ENCODE peak calls at places on chromosomes 3 and 15, in eight cellular contexts. U is brain microvascular endothelial cell; D is adrenal gland; F is heart left ventricle; N is CD4-positive, CD25-positive, alpha-beta regulatory T cell; P is fibroblast of lung; C is ovary; W is HAP-1. J is an unnamed sample. For H3K27me3, the result is how much of the 10 kb centered on the place peaks cover.

GRCh38 chr15:44340410-44340809 is 51.9 kb downstream of the GOLM2 start:
- DNase-seq in P (peak), C (no peak), U (peak), D (no peak), F (no peak), N (no peak), W (peak), J (no peak)

GRCh38 chr3:143697975-143698374 is 150.3 kb downstream of the SLC9A9 start:
- DNase-seq in N (no peak), U (no peak), W (no peak), F (no peak), D (no peak), C (no peak), P (no peak), J (no peak)

GRCh38 chr15:41347236-41347635 is 14.6 kb downstream of the NUSAP1 start:
- DNase-seq in C (no peak), D (no peak), N (no peak), U (no peak), F (no peak), P (no peak), W (no peak), J (no peak)

GRCh38 chr15:32824777-32825176 is 107.0 kb downstream of the GREM1 start:
- DNase-seq in D (no peak), C (no peak), U (peak), F (no peak), P (peak), N (no peak), W (no peak), J (no peak)

GRCh38 chr3:122800031-122800430 is 5.2 kb downstream of the SLC49A4 start:
- DNase-seq in W (no peak), C (no peak), F (no peak), P (no peak), N (no peak), U (no peak), D (no peak), J (no peak)

GRCh38 chr15:96112018-96112417 is 218.5 kb upstream of the NR2F2 start:
- DNase-seq in P (no peak), U (no peak), F (no peak), C (no peak), N (no peak), D (no peak), W (no peak), J (no peak)

GRCh38 chr3:134338516-134339261 is 35.6 kb downstream of the AMOTL2 start:
- DNase-seq in U (no peak), D (no peak), C (no peak), N (no peak), P (no peak), W (no peak), F (no peak), J (no peak)

GRCh38 chr3:141255864-141256263 is 24.2 kb downstream of the PXYLP1 start:
- DNase-seq in D (no peak), W (peak), P (no peak), F (no peak), U (no peak), N (peak), C (no peak), J (no peak)

GRCh38 chr3:194521514-194522260 is 34.9 kb upstream of the ATP13A3 start:
- DNase-seq in W (no peak), F (no peak), U (no peak), P (peak), C (no peak), N (no peak), D (no peak), J (no peak)

GRCh38 chr15:91942676-91943417 is 89.3 kb downstream of the SLCO3A1 start:
- DNase-seq in N (peak), P (peak), F (no peak), C (peak), W (no peak), D (peak), U (peak), J (no peak)

GRCh38 chr3:120622870-120623718 is 27.0 kb downstream of the NDUFB4 start:
- DNase-seq in P (no peak), C (no peak), U (peak), D (no peak), W (peak), N (no peak), F (no peak), J (peak)

GRCh38 chr3:23170306-23170705 is 32.8 kb upstream of the UBE2E2 start:
- DNase-seq in C (no peak), P (no peak), F (no peak), U (peak), N (no peak), D (no peak), W (no peak), J (no peak)

GRCh38 chr3:139533781-139534443 is 5.6 kb downstream of the RBP1 start:
- DNase-seq in P (peak), W (peak), D (no peak), U (peak), C (peak), N (no peak), F (no peak), J (no peak)

GRCh38 chr3:189621948-189622603 is 9.1 kb upstream of the TP63 start:
- DNase-seq in F (no peak), W (no peak), C (no peak), N (no peak), P (no peak), D (no peak), U (no peak), J (no peak)

GRCh38 chr15:55007561-55007960 is 189.2 kb downstream of the RSL24D1 start:
- DNase-seq in W (no peak), N (no peak), U (no peak), D (peak), P (no peak), F (no peak), C (no peak), J (no peak)

GRCh38 chr3:8560608-8561007 is 59.0 kb downstream of the LMCD1 start:
- DNase-seq in D (no peak), F (no peak), C (no peak), U (peak), P (peak), W (no peak), N (no peak), J (no peak)

GRCh38 chr3:119990888-119991287 is 103.4 kb downstream of the GSK3B start:
- DNase-seq in D (no peak), F (no peak), C (no peak), P (peak), N (no peak), W (no peak), U (no peak), J (no peak)

GRCh38 chr15:83605595-83605994 is 48.3 kb upstream of the ADAMTSL3 start:
- DNase-seq in P (peak), W (no peak), F (peak), N (no peak), D (no peak), U (no peak), C (no peak), J (no peak)

GRCh38 chr15:55694652-55695150 is 48.3 kb downstream of the PRTG start:
- DNase-seq in U (no peak), D (no peak), P (peak), N (peak), C (no peak), F (no peak), W (no peak), J (no peak)

GRCh38 chr15:39624806-39625205 is 43.9 kb downstream of the THBS1 start:
- DNase-seq in C (peak), F (peak), D (peak), N (peak), P (peak), U (peak), W (no peak), J (peak)

GRCh38 chr3:81709606-81710005 is 51.8 kb downstream of the GBE1 start:
- DNase-seq in C (no peak), U (no peak), W (no peak), D (no peak), F (no peak), N (no peak), P (no peak), J (no peak)

GRCh38 chr3:141779667-141780066 is 16.5 kb downstream of the GRK7 start:
- DNase-seq in F (no peak), P (no peak), W (no peak), N (no peak), U (no peak), D (no peak), C (no peak), J (no peak)

GRCh38 chr3:53509494-53509893 is 15.1 kb downstream of the CACNA1D start:
- DNase-seq in C (no peak), U (no peak), D (no peak), W (no peak), P (no peak), N (no peak), F (no peak), J (no peak)

GRCh38 chr15:63880744-63881143 is 47.0 kb upstream of the HERC1 start:
- DNase-seq in U (peak), C (no peak), D (no peak), N (no peak), P (no peak), W (no peak), F (no peak), J (no peak)

GRCh38 chr3:128491071-128491899 is 1.7 kb downstream of the GATA2 start:
- DNase-seq in F (no peak), P (no peak), N (no peak), C (no peak), W (peak), U (no peak), D (peak), J (no peak)
- H3K27me3 ChIP-seq in F (half or more), P (half or more), N (under half), C (under half), W (under half), U (half or more), D (half or more), J (half or more)

GRCh38 chr15:70202756-70203155 is 105.0 kb upstream of the TLE3 start:
- DNase-seq in N (no peak), P (no peak), D (no peak), U (no peak), W (no peak), F (no peak), C (no peak), J (no peak)

GRCh38 chr15:70201376-70201775 is 103.7 kb upstream of the TLE3 start:
- DNase-seq in W (no peak), D (no peak), P (no peak), C (no peak), F (no peak), N (no peak), U (no peak), J (no peak)

GRCh38 chr15:70200511-70200991 is 102.8 kb upstream of the TLE3 start:
- DNase-seq in C (no peak), D (no peak), F (no peak), P (peak), N (no peak), W (no peak), U (no peak), J (no peak)

GRCh38 chr15:70206668-70207067 is 109.0 kb upstream of the TLE3 start:
- DNase-seq in F (no peak), N (no peak), P (no peak), U (no peak), W (no peak), D (no peak), C (no peak), J (no peak)

GRCh38 chr15:70203981-70204560 is 106.4 kb upstream of the TLE3 start:
- DNase-seq in D (no peak), P (no peak), W (no peak), U (no peak), N (no peak), C (no peak), F (no peak), J (no peak)
- H3K27me3 ChIP-seq in D (under half), P (under half), W (under half), U (under half), N (under half), C (under half), F (under half), J (under half)

GRCh38 chr15:60009581-60010379 is 5.7 kb downstream of the FOXB1 start:
- DNase-seq in C (no peak), W (no peak), N (no peak), U (no peak), F (no peak), P (no peak), D (no peak), J (no peak)
- H3K27me3 ChIP-seq in C (under half), W (half or more), N (half or more), U (half or more), F (half or more), P (half or more), D (half or more), J (half or more)

DNA sequence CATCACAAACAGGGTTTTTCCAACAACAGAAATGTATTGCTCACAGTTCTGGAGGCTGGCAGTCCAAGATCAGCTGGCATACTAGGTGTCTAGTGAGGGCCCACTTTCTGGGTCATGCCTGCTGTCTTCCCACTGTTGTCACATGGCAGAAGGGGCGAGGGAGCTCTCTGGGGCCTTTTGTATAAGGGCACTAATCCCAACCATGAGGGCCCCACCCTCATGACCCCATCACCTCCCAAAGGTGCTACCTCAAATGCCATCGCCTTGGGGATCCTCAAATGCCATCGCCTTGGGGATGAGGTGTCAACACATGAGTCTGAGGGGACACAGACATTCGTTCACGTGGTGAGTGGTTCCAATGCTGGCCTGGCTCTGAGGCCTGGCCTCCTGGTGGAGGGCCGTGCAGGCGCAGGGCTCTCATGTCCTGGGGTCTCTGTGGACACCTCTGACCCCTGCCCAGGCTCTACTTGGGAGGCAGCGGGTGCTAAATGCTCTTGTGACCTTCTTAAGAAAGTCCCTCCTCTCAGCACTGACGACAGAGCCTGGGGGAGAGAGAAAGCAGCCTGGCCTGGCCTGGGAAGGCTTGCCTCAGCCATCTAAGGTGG is 16.8 kb downstream of the NUP210 start:
- DNase-seq in W (no peak), F (no peak), P (no peak), D (no peak), C (no peak), N (no peak), U (no peak), J (no peak)
- H3K27me3 ChIP-seq in W (under half), F (under half), P (under half), D (under half), C (under half), N (under half), U (under half), J (under half)

DNA sequence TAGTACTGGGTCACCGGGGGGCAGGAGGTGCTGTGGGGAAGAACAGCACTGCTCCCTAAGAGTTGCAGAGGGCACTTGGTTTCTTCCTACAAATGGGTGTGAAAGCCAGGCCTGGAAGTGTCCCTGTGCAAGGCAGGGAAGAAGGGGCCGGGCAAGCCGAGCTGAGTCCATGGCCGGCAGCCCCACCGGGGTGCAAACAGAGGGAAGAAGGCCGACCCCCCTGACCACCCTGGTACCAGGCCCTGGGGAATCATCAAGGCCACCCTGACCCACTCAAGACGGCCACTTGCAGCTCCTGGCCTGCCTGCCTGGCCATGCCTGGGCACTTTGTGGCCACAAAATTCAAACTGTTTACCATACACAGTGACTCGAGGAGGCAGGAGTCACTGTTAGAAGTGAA is 8.7 kb upstream of the DNAJB8 start:
- DNase-seq in F (no peak), P (no peak), W (no peak), D (no peak), C (no peak), N (no peak), U (no peak), J (no peak)
- H3K27me3 ChIP-seq in F (under half), P (under half), W (under half), D (under half), C (under half), N (under half), U (under half), J (under half)

GRCh38 chr3:38644016-38644661 is 5.3 kb downstream of the SCN5A start:
- DNase-seq in U (no peak), N (no peak), D (no peak), F (no peak), W (peak), P (no peak), C (no peak), J (no peak)
- H3K27me3 ChIP-seq in U (under half), N (under half), D (under half), F (under half), W (under half), P (under half), C (under half), J (under half)

GRCh38 chr3:169103941-169104340 is 559.6 kb downstream of the MECOM start:
- DNase-seq in C (no peak), F (no peak), D (no peak), U (no peak), W (no peak), N (no peak), P (no peak), J (no peak)

GRCh38 chr3:169104972-169105371 is 558.5 kb downstream of the MECOM start:
- DNase-seq in C (no peak), P (peak), F (no peak), D (no peak), N (no peak), W (peak), U (peak), J (no peak)

GRCh38 chr3:169100616-169101015 is 562.9 kb downstream of the MECOM start:
- DNase-seq in P (no peak), N (no peak), F (no peak), C (no peak), D (no peak), U (no peak), W (no peak), J (no peak)

GRCh38 chr3:169106662-169107061 is 556.9 kb downstream of the MECOM start:
- DNase-seq in U (no peak), W (no peak), N (no peak), C (no peak), F (no peak), D (no peak), P (peak), J (no peak)

GRCh38 chr3:169104541-169104940 is 559.0 kb downstream of the MECOM start:
- DNase-seq in F (no peak), C (no peak), N (no peak), D (no peak), P (peak), U (peak), W (no peak), J (no peak)
- H3K27me3 ChIP-seq in F (under half), C (under half), N (under half), D (under half), P (under half), U (under half), W (under half), J (under half)